ENCODE peak calls at places on chromosomes 3 and 15, in eight cellular contexts. Y is BJ, K is MM.1S, A is endodermal cell, F is choroid plexus epithelial cell, W is AG04449, C is fibroblast of the aortic adventitia, M is NB4. O is an unnamed sample.

GRCh38 chr3:139296141-139296718 is 47.6 kb upstream of the MRPS22 start:
- DNase-seq in Y (no peak), K (no peak), A (no peak), F (no peak), W (no peak), C (no peak), M (no peak), O (no peak)

GRCh38 chr3:77041756-77042155 is 1.9 kb downstream of the ROBO2 start:
- DNase-seq in Y (no peak), K (no peak), A (no peak), F (no peak), W (no peak), C (no peak), M (no peak), O (no peak)

GRCh38 chr3:10753964-10754363 is 62.1 kb upstream of the SLC6A11 start:
- DNase-seq in Y (no peak), K (peak; percentile 46), A (peak; percentile 97), F (peak; percentile 52), W (no peak), C (peak; percentile 33), M (peak; percentile 48), O (peak; percentile 56)

GRCh38 chr3:5045961-5046360 is 66.7 kb downstream of the BHLHE40 start:
- DNase-seq in Y (no peak), K (no peak), A (no peak), F (no peak), W (no peak), C (no peak), M (no peak), O (no peak)

GRCh38 chr3:105867690-105868449 is 942 bp downstream of the CBLB start:
- DNase-seq in Y (no peak), K (no peak), A (no peak), F (peak; percentile 36), W (no peak), C (peak; percentile 44), M (no peak), O (peak; percentile 39)

GRCh38 chr3:129618901-129619671 is 12.6 kb upstream of the PLXND1 start:
- DNase-seq in Y (no peak), K (no peak), A (no peak), F (no peak), W (no peak), C (no peak), M (no peak), O (no peak)

GRCh38 chr3:171753665-171754408 is 56.4 kb downstream of the PLD1 start:
- DNase-seq in Y (no peak), K (no peak), A (no peak), F (peak; percentile 92), W (peak; percentile 63), C (peak; percentile 83), M (no peak), O (peak; percentile 55)

GRCh38 chr3:41464401-41464800 is 265.1 kb downstream of the CTNNB1 start:
- DNase-seq in Y (no peak), K (no peak), A (no peak), F (peak; percentile 48), W (no peak), C (peak; percentile 56), M (no peak), O (peak; percentile 27)

GRCh38 chr15:89781891-89782618 is 5.9 kb downstream of the MESP2 start:
- DNase-seq in Y (no peak), K (peak; percentile 92), A (no peak), F (peak; percentile 78), W (no peak), C (peak; percentile 71), M (no peak), O (peak; percentile 56)

GRCh38 chr3:156465222-156465621 is 89.7 kb downstream of the SSR3 start:
- DNase-seq in Y (no peak), K (no peak), A (no peak), F (no peak), W (no peak), C (peak; percentile 25), M (no peak), O (no peak)

GRCh38 chr15:77904436-77904821 is 173.1 kb downstream of the TBC1D2B start:
- DNase-seq in Y (no peak), K (no peak), A (peak; percentile 66), F (no peak), W (no peak), C (no peak), M (no peak), O (no peak)

GRCh38 chr15:49255966-49256759 is 86.1 kb downstream of the GALK2 start:
- DNase-seq in Y (no peak), K (no peak), A (no peak), F (no peak), W (no peak), C (no peak), M (no peak), O (no peak)

GRCh38 chr3:114892880-114893279 is 254.2 kb downstream of the ZBTB20 start:
- DNase-seq in Y (no peak), K (no peak), A (no peak), F (no peak), W (no peak), C (no peak), M (no peak), O (no peak)

GRCh38 chr3:152353578-152353977 is 84.8 kb downstream of the MBNL1 start:
- DNase-seq in Y (no peak), K (no peak), A (no peak), F (no peak), W (no peak), C (no peak), M (no peak), O (no peak)

GRCh38 chr3:64974401-64974800 is 286.6 kb upstream of the ADAMTS9 start:
- DNase-seq in Y (no peak), K (no peak), A (no peak), F (no peak), W (no peak), C (no peak), M (no peak), O (no peak)

GRCh38 chr15:96031426-96031825 is 299.1 kb upstream of the NR2F2 start:
- DNase-seq in Y (no peak), K (no peak), A (no peak), F (no peak), W (no peak), C (no peak), M (no peak), O (no peak)

GRCh38 chr3:64393193-64393592 is 167.9 kb upstream of the PRICKLE2 start:
- DNase-seq in Y (no peak), K (no peak), A (no peak), F (no peak), W (no peak), C (no peak), M (no peak), O (no peak)

GRCh38 chr3:124492824-124493223 is 237.4 kb upstream of the UMPS start:
- DNase-seq in Y (no peak), K (peak; percentile 16), A (peak; percentile 92), F (peak; percentile 27), W (no peak), C (peak; percentile 9), M (peak; percentile 4), O (peak; percentile 21)

GRCh38 chr15:74826372-74826819 is at the start of gene CPLX3:
- DNase-seq in Y (no peak), K (peak; percentile 33), A (peak; percentile 85), F (peak; percentile 6), W (no peak), C (no peak), M (peak; percentile 49), O (no peak)

GRCh38 chr15:68426149-68426548 is 5.8 kb downstream of the ITGA11 start:
- DNase-seq in Y (no peak), K (no peak), A (no peak), F (no peak), W (no peak), C (no peak), M (no peak), O (no peak)

GRCh38 chr3:113151475-113152031 is 59.8 kb upstream of the BOC start:
- DNase-seq in Y (no peak), K (no peak), A (no peak), F (peak; percentile 80), W (no peak), C (no peak), M (no peak), O (peak; percentile 32)

GRCh38 chr3:157113832-157114505 is 46.0 kb downstream of the CCNL1 start:
- DNase-seq in Y (no peak), K (no peak), A (peak; percentile 64), F (no peak), W (no peak), C (no peak), M (no peak), O (no peak)

GRCh38 chr3:172615296-172615695 is 92.1 kb upstream of the TNFSF10 start:
- DNase-seq in Y (no peak), K (no peak), A (no peak), F (no peak), W (no peak), C (no peak), M (no peak), O (no peak)

GRCh38 chr15:92653836-92654524 is 1.6 kb downstream of the FAM174B start:
- DNase-seq in Y (no peak), K (peak; percentile 21), A (peak; percentile 79), F (peak; percentile 52), W (no peak), C (no peak), M (no peak), O (no peak)
- TF ChIP-seq CTCF in Y (no peak), K (no peak), A (no peak), F (peak; percentile 24), W (no peak), C (no peak), M (no peak), O (no peak)

GRCh38 chr3:110419096-110419495 is 652.5 kb upstream of the NECTIN3 start:
- DNase-seq in Y (no peak), K (peak; percentile 29), A (no peak), F (peak; percentile 21), W (no peak), C (no peak), M (peak; percentile 12), O (peak; percentile 11)
- H3K4me3 ChIP-seq in Y (no peak overlapping the region), K (no peak overlapping the region), A (no peak overlapping the region), F (no peak overlapping the region), W (no peak overlapping the region), C (no peak overlapping the region), M (no peak overlapping the region), O (no peak overlapping the region)

DNA sequence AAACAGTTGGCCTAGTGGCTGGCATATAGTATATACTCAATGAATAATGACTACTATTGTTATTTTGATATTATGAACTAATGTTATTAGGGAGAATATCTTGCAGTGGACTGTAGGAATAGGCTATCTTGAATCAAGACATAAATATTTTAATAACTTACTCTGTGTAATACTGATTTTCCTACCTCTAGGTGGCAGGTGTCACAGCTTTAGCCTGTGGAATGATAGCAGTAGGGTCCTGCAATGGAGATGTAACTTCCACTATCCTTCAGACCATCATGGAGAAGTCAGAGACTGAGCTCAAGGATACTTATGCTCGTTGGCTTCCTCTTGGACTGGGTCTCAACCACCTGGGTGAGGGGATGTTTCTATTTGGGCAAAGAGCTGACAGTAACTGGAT is 6.5 kb downstream of the PSMD2 start:
- DNase-seq in Y (no peak), K (no peak), A (no peak), F (peak; percentile 59), W (no peak), C (no peak), M (peak; percentile 38), O (peak; percentile 48)
- TF ChIP-seq CTCF in Y (peak; percentile 41), K (peak; percentile 54), A (peak; percentile 67), F (peak; percentile 58), W (peak; percentile 15), C (peak; percentile 39), M (peak; percentile 40), O (peak; percentile 50)

DNA sequence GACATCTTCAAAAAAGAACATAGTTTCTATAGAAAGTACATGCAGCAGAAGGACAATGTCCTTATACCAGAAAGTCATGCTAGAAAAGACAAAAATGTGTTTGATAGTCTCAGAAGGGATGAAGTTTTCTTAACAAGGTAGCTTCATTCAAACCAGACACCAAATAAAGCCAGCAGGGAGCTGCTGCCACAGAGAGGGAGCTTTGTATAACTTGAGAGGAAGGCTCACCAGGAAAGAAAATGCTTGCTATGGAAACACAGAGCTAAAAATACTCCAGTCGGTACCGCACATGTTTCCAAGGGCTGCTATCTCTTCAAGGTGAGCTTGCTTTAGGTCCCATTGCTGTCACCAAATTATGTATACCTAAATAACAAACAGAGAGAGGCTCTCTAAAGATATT is 1074.8 kb upstream of the ALCAM start:
- DNase-seq in Y (no peak), K (peak; percentile 42), A (no peak), F (peak; percentile 40), W (no peak), C (peak; percentile 15), M (no peak), O (no peak)
- H3K4me3 ChIP-seq in Y (no peak overlapping the region), K (peak overlapping the region; percentile 32), A (no peak overlapping the region), F (peak overlapping the region; percentile 29), W (no peak overlapping the region), C (peak overlapping the region; percentile 20), M (no peak overlapping the region), O (peak overlapping the region; percentile 4)

O was measured in fibroblast of pulmonary artery.